ENCODE peak calls at places on chromosomes 6 and 20, in ten cellular contexts. One of them, this sample, is unnamed.

GRCh38 chr6:41581381-41581991 is 35.3 kb downstream of the FOXP4 start:
- DNase-seq in brain pericyte: peak; percentile 94
- DNase-seq in tibial artery: no peak
- DNase-seq in endothelial cell: no peak
- DNase-seq in activated T-cell treated with anti-CD3 and anti-CD28 coated beads for 1 hour: no peak
- DNase-seq in posterior cingulate gyrus: no peak
- DNase-seq in left ventricle myocardium superior: peak; percentile 74
- DNase-seq in activated naive CD8-positive, alpha-beta T cell treated with anti-CD3 and anti-CD28 coated beads, Interleukin-2, amount 10 ng/mL, durations not matched to agents 7 days and 5 days: no peak
- DNase-seq in NCI-H446: peak; percentile 84
- DNase-seq in NB4: no peak
- DNase-seq in this sample: peak; percentile 87

GRCh38 chr6:142653710-142654274 is 291.2 kb downstream of the HIVEP2 start:
- DNase-seq in brain pericyte: no peak
- DNase-seq in tibial artery: no peak
- DNase-seq in endothelial cell: no peak
- DNase-seq in activated T-cell treated with anti-CD3 and anti-CD28 coated beads for 1 hour: no peak
- DNase-seq in posterior cingulate gyrus: no peak
- DNase-seq in left ventricle myocardium superior: no peak
- DNase-seq in activated naive CD8-positive, alpha-beta T cell treated with anti-CD3 and anti-CD28 coated beads, Interleukin-2, amount 10 ng/mL, durations not matched to agents 7 days and 5 days: no peak
- DNase-seq in NCI-H446: no peak
- DNase-seq in NB4: no peak
- DNase-seq in this sample: no peak

GRCh38 chr6:125507987-125508655 is 206.4 kb upstream of the HDDC2 start:
- DNase-seq in brain pericyte: peak; percentile 65
- DNase-seq in tibial artery: no peak
- DNase-seq in endothelial cell: no peak
- DNase-seq in activated T-cell treated with anti-CD3 and anti-CD28 coated beads for 1 hour: no peak
- DNase-seq in posterior cingulate gyrus: peak; percentile 25
- DNase-seq in left ventricle myocardium superior: no peak
- DNase-seq in activated naive CD8-positive, alpha-beta T cell treated with anti-CD3 and anti-CD28 coated beads, Interleukin-2, amount 10 ng/mL, durations not matched to agents 7 days and 5 days: no peak
- DNase-seq in NCI-H446: peak; percentile 74
- DNase-seq in NB4: no peak
- DNase-seq in this sample: no peak

GRCh38 chr6:40308533-40309306 is 278.4 kb downstream of the LRFN2 start:
- DNase-seq in brain pericyte: no peak
- DNase-seq in tibial artery: peak; percentile 51
- DNase-seq in endothelial cell: peak; percentile 89
- DNase-seq in activated T-cell treated with anti-CD3 and anti-CD28 coated beads for 1 hour: peak; percentile 34
- DNase-seq in posterior cingulate gyrus: peak; percentile 57
- DNase-seq in left ventricle myocardium superior: peak; percentile 40
- DNase-seq in activated naive CD8-positive, alpha-beta T cell treated with anti-CD3 and anti-CD28 coated beads, Interleukin-2, amount 10 ng/mL, durations not matched to agents 7 days and 5 days: peak; percentile 55
- DNase-seq in NCI-H446: peak; percentile 91
- DNase-seq in NB4: peak; percentile 59
- DNase-seq in this sample: peak; percentile 71

GRCh38 chr6:17349437-17349836 is 44.0 kb upstream of the CAP2 start:
- DNase-seq in brain pericyte: no peak
- DNase-seq in tibial artery: no peak
- DNase-seq in endothelial cell: no peak
- DNase-seq in activated T-cell treated with anti-CD3 and anti-CD28 coated beads for 1 hour: no peak
- DNase-seq in posterior cingulate gyrus: no peak
- DNase-seq in left ventricle myocardium superior: no peak
- DNase-seq in activated naive CD8-positive, alpha-beta T cell treated with anti-CD3 and anti-CD28 coated beads, Interleukin-2, amount 10 ng/mL, durations not matched to agents 7 days and 5 days: no peak
- DNase-seq in NCI-H446: no peak
- DNase-seq in NB4: no peak
- DNase-seq in this sample: peak; percentile 15

GRCh38 chr6:90286884-90287488 is 9.7 kb downstream of the BACH2 start:
- DNase-seq in brain pericyte: no peak
- DNase-seq in tibial artery: no peak
- DNase-seq in endothelial cell: peak; percentile 57
- DNase-seq in activated T-cell treated with anti-CD3 and anti-CD28 coated beads for 1 hour: no peak
- DNase-seq in posterior cingulate gyrus: no peak
- DNase-seq in left ventricle myocardium superior: no peak
- DNase-seq in activated naive CD8-positive, alpha-beta T cell treated with anti-CD3 and anti-CD28 coated beads, Interleukin-2, amount 10 ng/mL, durations not matched to agents 7 days and 5 days: peak; percentile 52
- DNase-seq in NCI-H446: peak; percentile 36
- DNase-seq in NB4: peak; percentile 63
- DNase-seq in this sample: peak; percentile 16

GRCh38 chr6:88584581-88584980 is 378.8 kb downstream of the RNGTT start:
- DNase-seq in brain pericyte: no peak
- DNase-seq in tibial artery: no peak
- DNase-seq in endothelial cell: no peak
- DNase-seq in activated T-cell treated with anti-CD3 and anti-CD28 coated beads for 1 hour: no peak
- DNase-seq in posterior cingulate gyrus: no peak
- DNase-seq in left ventricle myocardium superior: no peak
- DNase-seq in activated naive CD8-positive, alpha-beta T cell treated with anti-CD3 and anti-CD28 coated beads, Interleukin-2, amount 10 ng/mL, durations not matched to agents 7 days and 5 days: no peak
- DNase-seq in NCI-H446: peak; percentile 32
- DNase-seq in NB4: no peak
- DNase-seq in this sample: no peak

GRCh38 chr20:64105846-64106434 is 1.4 kb downstream of the NPBWR2 start:
- DNase-seq in brain pericyte: no peak
- DNase-seq in tibial artery: no peak
- DNase-seq in endothelial cell: no peak
- DNase-seq in activated T-cell treated with anti-CD3 and anti-CD28 coated beads for 1 hour: no peak
- DNase-seq in posterior cingulate gyrus: no peak
- DNase-seq in left ventricle myocardium superior: no peak
- DNase-seq in activated naive CD8-positive, alpha-beta T cell treated with anti-CD3 and anti-CD28 coated beads, Interleukin-2, amount 10 ng/mL, durations not matched to agents 7 days and 5 days: no peak
- DNase-seq in NCI-H446: no peak
- DNase-seq in NB4: no peak
- DNase-seq in this sample: no peak

GRCh38 chr6:105215506-105215905 is 35.7 kb upstream of the POPDC3 start:
- DNase-seq in brain pericyte: no peak
- DNase-seq in tibial artery: no peak
- DNase-seq in endothelial cell: no peak
- DNase-seq in activated T-cell treated with anti-CD3 and anti-CD28 coated beads for 1 hour: no peak
- DNase-seq in posterior cingulate gyrus: no peak
- DNase-seq in left ventricle myocardium superior: no peak
- DNase-seq in activated naive CD8-positive, alpha-beta T cell treated with anti-CD3 and anti-CD28 coated beads, Interleukin-2, amount 10 ng/mL, durations not matched to agents 7 days and 5 days: no peak
- DNase-seq in NCI-H446: no peak
- DNase-seq in NB4: no peak
- DNase-seq in this sample: no peak

GRCh38 chr6:24632573-24632972 is 13.4 kb downstream of the KIAA0319 start:
- DNase-seq in brain pericyte: no peak
- DNase-seq in tibial artery: no peak
- DNase-seq in endothelial cell: no peak
- DNase-seq in activated T-cell treated with anti-CD3 and anti-CD28 coated beads for 1 hour: no peak
- DNase-seq in posterior cingulate gyrus: no peak
- DNase-seq in left ventricle myocardium superior: no peak
- DNase-seq in activated naive CD8-positive, alpha-beta T cell treated with anti-CD3 and anti-CD28 coated beads, Interleukin-2, amount 10 ng/mL, durations not matched to agents 7 days and 5 days: no peak
- DNase-seq in NCI-H446: no peak
- DNase-seq in NB4: no peak
- DNase-seq in this sample: no peak

GRCh38 chr20:34915131-34915530 is 38.7 kb downstream of the ACSS2 start:
- DNase-seq in brain pericyte: no peak
- DNase-seq in tibial artery: no peak
- DNase-seq in endothelial cell: no peak
- DNase-seq in activated T-cell treated with anti-CD3 and anti-CD28 coated beads for 1 hour: no peak
- DNase-seq in posterior cingulate gyrus: no peak
- DNase-seq in left ventricle myocardium superior: no peak
- DNase-seq in activated naive CD8-positive, alpha-beta T cell treated with anti-CD3 and anti-CD28 coated beads, Interleukin-2, amount 10 ng/mL, durations not matched to agents 7 days and 5 days: no peak
- DNase-seq in NCI-H446: no peak
- DNase-seq in NB4: no peak
- DNase-seq in this sample: no peak

GRCh38 chr20:12207875-12208274 is 290.2 kb downstream of the BTBD3 start:
- DNase-seq in brain pericyte: peak; percentile 3
- DNase-seq in tibial artery: no peak
- DNase-seq in endothelial cell: peak; percentile 54
- DNase-seq in activated T-cell treated with anti-CD3 and anti-CD28 coated beads for 1 hour: no peak
- DNase-seq in posterior cingulate gyrus: no peak
- DNase-seq in left ventricle myocardium superior: no peak
- DNase-seq in activated naive CD8-positive, alpha-beta T cell treated with anti-CD3 and anti-CD28 coated beads, Interleukin-2, amount 10 ng/mL, durations not matched to agents 7 days and 5 days: no peak
- DNase-seq in NCI-H446: peak; percentile 44
- DNase-seq in NB4: peak; percentile 48
- DNase-seq in this sample: peak; percentile 47

GRCh38 chr6:119620846-119621570 is 271.4 kb upstream of the MAN1A1 start:
- DNase-seq in brain pericyte: no peak
- DNase-seq in tibial artery: no peak
- DNase-seq in endothelial cell: no peak
- DNase-seq in activated T-cell treated with anti-CD3 and anti-CD28 coated beads for 1 hour: no peak
- DNase-seq in posterior cingulate gyrus: no peak
- DNase-seq in left ventricle myocardium superior: no peak
- DNase-seq in activated naive CD8-positive, alpha-beta T cell treated with anti-CD3 and anti-CD28 coated beads, Interleukin-2, amount 10 ng/mL, durations not matched to agents 7 days and 5 days: no peak
- DNase-seq in NCI-H446: no peak
- DNase-seq in NB4: no peak
- DNase-seq in this sample: peak; percentile 67

GRCh38 chr6:42923656-42924055 is 5.6 kb upstream of the CNPY3 start:
- DNase-seq in brain pericyte: no peak
- DNase-seq in tibial artery: no peak
- DNase-seq in endothelial cell: no peak
- DNase-seq in activated T-cell treated with anti-CD3 and anti-CD28 coated beads for 1 hour: no peak
- DNase-seq in posterior cingulate gyrus: no peak
- DNase-seq in left ventricle myocardium superior: no peak
- DNase-seq in activated naive CD8-positive, alpha-beta T cell treated with anti-CD3 and anti-CD28 coated beads, Interleukin-2, amount 10 ng/mL, durations not matched to agents 7 days and 5 days: no peak
- DNase-seq in NCI-H446: no peak
- DNase-seq in NB4: peak; percentile 81
- DNase-seq in this sample: no peak

GRCh38 chr6:153167026-153167891 is 36.2 kb upstream of the RGS17 start:
- DNase-seq in brain pericyte: peak; percentile 43
- DNase-seq in tibial artery: no peak
- DNase-seq in endothelial cell: no peak
- DNase-seq in activated T-cell treated with anti-CD3 and anti-CD28 coated beads for 1 hour: no peak
- DNase-seq in posterior cingulate gyrus: no peak
- DNase-seq in left ventricle myocardium superior: no peak
- DNase-seq in activated naive CD8-positive, alpha-beta T cell treated with anti-CD3 and anti-CD28 coated beads, Interleukin-2, amount 10 ng/mL, durations not matched to agents 7 days and 5 days: no peak
- DNase-seq in NCI-H446: no peak
- DNase-seq in NB4: peak; percentile 5
- DNase-seq in this sample: peak; percentile 68

GRCh38 chr6:148200302-148200701 is 142.3 kb upstream of the SASH1 start:
- DNase-seq in brain pericyte: no peak
- DNase-seq in tibial artery: no peak
- DNase-seq in endothelial cell: no peak
- DNase-seq in activated T-cell treated with anti-CD3 and anti-CD28 coated beads for 1 hour: no peak
- DNase-seq in posterior cingulate gyrus: peak; percentile 37
- DNase-seq in left ventricle myocardium superior: peak; percentile 39
- DNase-seq in activated naive CD8-positive, alpha-beta T cell treated with anti-CD3 and anti-CD28 coated beads, Interleukin-2, amount 10 ng/mL, durations not matched to agents 7 days and 5 days: no peak
- DNase-seq in NCI-H446: no peak
- DNase-seq in NB4: no peak
- DNase-seq in this sample: peak; percentile 17

GRCh38 chr20:57352305-57352704 is 1.2 kb downstream of the RAE1 start:
- DNase-seq in brain pericyte: no peak
- DNase-seq in tibial artery: no peak
- DNase-seq in endothelial cell: no peak
- DNase-seq in activated T-cell treated with anti-CD3 and anti-CD28 coated beads for 1 hour: no peak
- DNase-seq in posterior cingulate gyrus: no peak
- DNase-seq in left ventricle myocardium superior: no peak
- DNase-seq in activated naive CD8-positive, alpha-beta T cell treated with anti-CD3 and anti-CD28 coated beads, Interleukin-2, amount 10 ng/mL, durations not matched to agents 7 days and 5 days: no peak
- DNase-seq in NCI-H446: no peak
- DNase-seq in NB4: no peak
- DNase-seq in this sample: no peak

GRCh38 chr20:62768815-62769287 is 27.4 kb upstream of the MRGBP start:
- DNase-seq in brain pericyte: no peak
- DNase-seq in tibial artery: no peak
- DNase-seq in endothelial cell: no peak
- DNase-seq in activated T-cell treated with anti-CD3 and anti-CD28 coated beads for 1 hour: no peak
- DNase-seq in posterior cingulate gyrus: no peak
- DNase-seq in left ventricle myocardium superior: peak; percentile 50
- DNase-seq in activated naive CD8-positive, alpha-beta T cell treated with anti-CD3 and anti-CD28 coated beads, Interleukin-2, amount 10 ng/mL, durations not matched to agents 7 days and 5 days: no peak
- DNase-seq in NCI-H446: peak; percentile 34
- DNase-seq in NB4: no peak
- DNase-seq in this sample: peak; percentile 47

GRCh38 chr6:161273752-161274487 is at the start of gene AGPAT4:
- DNase-seq in brain pericyte: peak; percentile 89
- DNase-seq in tibial artery: peak; percentile 81
- DNase-seq in endothelial cell: peak; percentile 44
- DNase-seq in activated T-cell treated with anti-CD3 and anti-CD28 coated beads for 1 hour: peak; percentile 28
- DNase-seq in posterior cingulate gyrus: no peak
- DNase-seq in left ventricle myocardium superior: peak; percentile 39
- DNase-seq in activated naive CD8-positive, alpha-beta T cell treated with anti-CD3 and anti-CD28 coated beads, Interleukin-2, amount 10 ng/mL, durations not matched to agents 7 days and 5 days: peak; percentile 51
- DNase-seq in NCI-H446: peak; percentile 92
- DNase-seq in NB4: peak; percentile 93
- DNase-seq in this sample: peak; percentile 95

GRCh38 chr6:122677436-122677835 is 67.2 kb downstream of the PKIB start:
- DNase-seq in brain pericyte: no peak
- DNase-seq in tibial artery: no peak
- DNase-seq in endothelial cell: no peak
- DNase-seq in activated T-cell treated with anti-CD3 and anti-CD28 coated beads for 1 hour: no peak
- DNase-seq in posterior cingulate gyrus: no peak
- DNase-seq in left ventricle myocardium superior: no peak
- DNase-seq in activated naive CD8-positive, alpha-beta T cell treated with anti-CD3 and anti-CD28 coated beads, Interleukin-2, amount 10 ng/mL, durations not matched to agents 7 days and 5 days: no peak
- DNase-seq in NCI-H446: no peak
- DNase-seq in NB4: no peak
- DNase-seq in this sample: no peak

GRCh38 chr6:113486172-113486571 is 371.0 kb upstream of the MARCKS start:
- DNase-seq in brain pericyte: no peak
- DNase-seq in tibial artery: no peak
- DNase-seq in endothelial cell: no peak
- DNase-seq in activated T-cell treated with anti-CD3 and anti-CD28 coated beads for 1 hour: no peak
- DNase-seq in posterior cingulate gyrus: no peak
- DNase-seq in left ventricle myocardium superior: no peak
- DNase-seq in activated naive CD8-positive, alpha-beta T cell treated with anti-CD3 and anti-CD28 coated beads, Interleukin-2, amount 10 ng/mL, durations not matched to agents 7 days and 5 days: no peak
- DNase-seq in NCI-H446: no peak
- DNase-seq in NB4: peak; percentile 33
- DNase-seq in this sample: no peak

GRCh38 chr6:40642190-40642589 is 55.0 kb upstream of the LRFN2 start:
- DNase-seq in brain pericyte: no peak
- DNase-seq in tibial artery: no peak
- DNase-seq in endothelial cell: no peak
- DNase-seq in activated T-cell treated with anti-CD3 and anti-CD28 coated beads for 1 hour: no peak
- DNase-seq in posterior cingulate gyrus: no peak
- DNase-seq in left ventricle myocardium superior: no peak
- DNase-seq in activated naive CD8-positive, alpha-beta T cell treated with anti-CD3 and anti-CD28 coated beads, Interleukin-2, amount 10 ng/mL, durations not matched to agents 7 days and 5 days: no peak
- DNase-seq in NCI-H446: no peak
- DNase-seq in NB4: no peak
- DNase-seq in this sample: no peak

GRCh38 chr20:38167466-38167850 is 2.4 kb upstream of the TGM2 start:
- DNase-seq in brain pericyte: no peak
- DNase-seq in tibial artery: no peak
- DNase-seq in endothelial cell: no peak
- DNase-seq in activated T-cell treated with anti-CD3 and anti-CD28 coated beads for 1 hour: no peak
- DNase-seq in posterior cingulate gyrus: no peak
- DNase-seq in left ventricle myocardium superior: no peak
- DNase-seq in activated naive CD8-positive, alpha-beta T cell treated with anti-CD3 and anti-CD28 coated beads, Interleukin-2, amount 10 ng/mL, durations not matched to agents 7 days and 5 days: no peak
- DNase-seq in NCI-H446: no peak
- DNase-seq in NB4: no peak
- DNase-seq in this sample: no peak

GRCh38 chr20:60349418-60349817 is 391.2 kb downstream of the CDH26 start:
- DNase-seq in brain pericyte: no peak
- DNase-seq in tibial artery: no peak
- DNase-seq in endothelial cell: no peak
- DNase-seq in activated T-cell treated with anti-CD3 and anti-CD28 coated beads for 1 hour: no peak
- DNase-seq in posterior cingulate gyrus: no peak
- DNase-seq in left ventricle myocardium superior: no peak
- DNase-seq in activated naive CD8-positive, alpha-beta T cell treated with anti-CD3 and anti-CD28 coated beads, Interleukin-2, amount 10 ng/mL, durations not matched to agents 7 days and 5 days: no peak
- DNase-seq in NCI-H446: no peak
- DNase-seq in NB4: peak; percentile 25
- DNase-seq in this sample: no peak

GRCh38 chr6:33695451-33695855 is 16.0 kb downstream of the UQCC2 start:
- DNase-seq in brain pericyte: no peak
- DNase-seq in tibial artery: no peak
- DNase-seq in endothelial cell: no peak
- DNase-seq in activated T-cell treated with anti-CD3 and anti-CD28 coated beads for 1 hour: no peak
- DNase-seq in posterior cingulate gyrus: peak; percentile 44
- DNase-seq in left ventricle myocardium superior: no peak
- DNase-seq in activated naive CD8-positive, alpha-beta T cell treated with anti-CD3 and anti-CD28 coated beads, Interleukin-2, amount 10 ng/mL, durations not matched to agents 7 days and 5 days: no peak
- DNase-seq in NCI-H446: peak; percentile 42
- DNase-seq in NB4: no peak
- DNase-seq in this sample: no peak

GRCh38 chr6:168372871-168373270 is 53.3 kb upstream of the DACT2 start:
- DNase-seq in brain pericyte: no peak
- DNase-seq in tibial artery: peak; percentile 13
- DNase-seq in endothelial cell: no peak
- DNase-seq in activated T-cell treated with anti-CD3 and anti-CD28 coated beads for 1 hour: no peak
- DNase-seq in posterior cingulate gyrus: no peak
- DNase-seq in left ventricle myocardium superior: peak; percentile 5
- DNase-seq in activated naive CD8-positive, alpha-beta T cell treated with anti-CD3 and anti-CD28 coated beads, Interleukin-2, amount 10 ng/mL, durations not matched to agents 7 days and 5 days: no peak
- DNase-seq in NCI-H446: no peak
- DNase-seq in NB4: no peak
- DNase-seq in this sample: no peak

GRCh38 chr6:29917843-29918242 is 24.5 kb upstream of the HLA-A start:
- DNase-seq in brain pericyte: no peak
- DNase-seq in tibial artery: no peak
- DNase-seq in endothelial cell: no peak
- DNase-seq in activated T-cell treated with anti-CD3 and anti-CD28 coated beads for 1 hour: no peak
- DNase-seq in posterior cingulate gyrus: no peak
- DNase-seq in left ventricle myocardium superior: no peak
- DNase-seq in activated naive CD8-positive, alpha-beta T cell treated with anti-CD3 and anti-CD28 coated beads, Interleukin-2, amount 10 ng/mL, durations not matched to agents 7 days and 5 days: no peak
- DNase-seq in NCI-H446: no peak
- DNase-seq in NB4: peak; percentile 49
- DNase-seq in this sample: no peak

This sample was measured in AG20443.